ENCODE peak calls at places on chromosomes 11 and 22, in five cellular contexts. One of them, this sample, is unnamed.

GRCh38 chr22:47553436-47553835 is 791.0 kb downstream of the TBC1D22A start:
- DNase-seq in GM12878: no peak
- DNase-seq in HepG2: no peak
- DNase-seq in HCT116: no peak
- DNase-seq in K562: no peak
- DNase-seq in this sample: no peak

GRCh38 chr11:127052420-127052819 is 51.9 kb upstream of the KIRREL3 start:
- DNase-seq in K562: no peak
- DNase-seq in HepG2: no peak
- DNase-seq in HCT116: no peak
- DNase-seq in GM12878: no peak
- DNase-seq in this sample: no peak

GRCh38 chr11:2775083-2775625 is 75.4 kb upstream of the KCNQ1OT1 start:
- DNase-seq in K562: no peak
- DNase-seq in HepG2: no peak
- DNase-seq in HCT116: no peak
- DNase-seq in GM12878: peak; percentile 13
- DNase-seq in this sample: no peak

GRCh38 chr11:6742260-6742659 is 29.5 kb downstream of the OR2AG2 start:
- DNase-seq in GM12878: no peak
- DNase-seq in K562: no peak
- DNase-seq in HCT116: no peak
- DNase-seq in HepG2: no peak
- DNase-seq in this sample: no peak

GRCh38 chr11:65224939-65225283 is 36.9 kb upstream of the POLA2 start:
- DNase-seq in HCT116: peak; percentile 36
- DNase-seq in K562: peak; percentile 40
- DNase-seq in HepG2: no peak
- DNase-seq in GM12878: no peak
- DNase-seq in this sample: no peak

GRCh38 chr11:92893276-92893675 is 76.2 kb upstream of the MTNR1B start:
- DNase-seq in K562: no peak
- DNase-seq in HepG2: no peak
- DNase-seq in GM12878: no peak
- DNase-seq in HCT116: no peak
- DNase-seq in this sample: no peak

GRCh38 chr11:18307461-18308139 is 14.3 kb downstream of the HPS5 start:
- DNase-seq in HepG2: no peak
- DNase-seq in GM12878: no peak
- DNase-seq in K562: no peak
- DNase-seq in HCT116: no peak
- DNase-seq in this sample: no peak

GRCh38 chr11:120220747-120221037 is 9.9 kb downstream of the OAF start:
- DNase-seq in HepG2: no peak
- DNase-seq in K562: no peak
- DNase-seq in GM12878: no peak
- DNase-seq in HCT116: no peak
- DNase-seq in this sample: no peak

GRCh38 chr11:75241036-75241905 is 697 bp downstream of the TPBGL start:
- DNase-seq in GM12878: no peak
- DNase-seq in K562: peak; percentile 95
- DNase-seq in HepG2: peak; percentile 57
- DNase-seq in HCT116: peak; percentile 54
- DNase-seq in this sample: peak; percentile 98

GRCh38 chr11:82521427-82521826 is 212.2 kb downstream of the FAM181B start:
- DNase-seq in HCT116: no peak
- DNase-seq in GM12878: no peak
- DNase-seq in HepG2: no peak
- DNase-seq in K562: no peak
- DNase-seq in this sample: no peak

GRCh38 chr11:86197448-86197847 is 47.1 kb upstream of the EED start:
- DNase-seq in K562: no peak
- DNase-seq in GM12878: no peak
- DNase-seq in HepG2: no peak
- DNase-seq in HCT116: no peak
- DNase-seq in this sample: no peak

GRCh38 chr22:45917146-45917545 is 59.8 kb downstream of the WNT7B start:
- DNase-seq in HCT116: no peak
- DNase-seq in HepG2: no peak
- DNase-seq in GM12878: no peak
- DNase-seq in K562: no peak
- DNase-seq in this sample: no peak

GRCh38 chr11:13378316-13378715 is 84.7 kb downstream of the BTBD10 start:
- DNase-seq in GM12878: no peak
- DNase-seq in K562: no peak
- DNase-seq in HepG2: no peak
- DNase-seq in HCT116: no peak
- DNase-seq in this sample: no peak

GRCh38 chr11:74000770-74001169 is 8.1 kb downstream of the UCP3 start:
- DNase-seq in GM12878: no peak
- DNase-seq in HCT116: no peak
- DNase-seq in HepG2: no peak
- DNase-seq in K562: no peak
- DNase-seq in this sample: no peak

GRCh38 chr22:35995772-35996171 is 32.9 kb downstream of the RBFOX2 start:
- DNase-seq in HCT116: no peak
- DNase-seq in HepG2: no peak
- DNase-seq in GM12878: no peak
- DNase-seq in K562: peak; percentile 11
- DNase-seq in this sample: no peak

DNA sequence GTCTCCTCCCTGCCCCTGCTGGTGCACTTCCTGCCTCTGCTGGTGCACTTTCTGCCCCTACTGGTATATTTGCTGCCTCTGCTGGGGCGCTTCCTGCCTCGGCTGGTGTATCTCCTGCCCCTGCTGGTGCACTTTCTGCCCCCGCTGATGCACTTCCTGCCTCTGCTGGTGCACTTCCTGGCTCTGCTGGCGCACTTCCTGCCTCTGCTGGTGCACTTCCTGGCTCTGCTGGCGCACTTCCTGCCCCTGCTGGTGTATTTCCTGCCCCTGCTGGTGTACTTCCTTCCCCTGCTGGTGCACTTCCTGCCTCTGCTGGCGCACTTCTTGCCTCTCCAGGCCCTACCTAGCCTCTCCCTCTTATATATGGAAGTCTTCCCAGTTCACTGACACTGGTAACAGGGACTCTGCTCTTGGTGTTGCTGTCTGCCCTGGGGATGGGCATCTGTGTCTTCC is 10.1 kb downstream of the MTFP1 start:
- DNase-seq in HCT116: peak; percentile 79
- DNase-seq in K562: peak; percentile 25
- DNase-seq in GM12878: no peak
- DNase-seq in HepG2: no peak
- DNase-seq in this sample: no peak
- H3K4me2 ChIP-seq in HCT116: peak overlapping the region; percentile 85
- H3K4me2 ChIP-seq in K562: peak overlapping the region; percentile 18
- H3K4me2 ChIP-seq in GM12878: peak overlapping the region; percentile 59
- H3K4me2 ChIP-seq in HepG2: peak overlapping the region; percentile 57
- H3K4me2 ChIP-seq in this sample: no peak overlapping the region

GRCh38 chr11:22304337-22304961 is 33.7 kb upstream of the SLC17A6 start:
- DNase-seq in K562: peak; percentile 24
- DNase-seq in HCT116: peak; percentile 18
- DNase-seq in HepG2: peak; percentile 12
- DNase-seq in GM12878: no peak
- DNase-seq in this sample: peak; percentile 44
- TF ChIP-seq ZBTB33 in K562: no peak
- TF ChIP-seq ZBTB33 in HCT116: no peak
- TF ChIP-seq ZBTB33 in HepG2: no peak
- TF ChIP-seq ZBTB33 in GM12878: no peak
- TF ChIP-seq ZBTB33 in this sample: no peak

GRCh38 chr11:19499999-19500398 is 212.6 kb upstream of the NAV2 start:
- DNase-seq in K562: no peak
- DNase-seq in GM12878: no peak
- DNase-seq in HCT116: no peak
- DNase-seq in HepG2: no peak
- DNase-seq in this sample: no peak
- H3K4me2 ChIP-seq in K562: no peak overlapping the region
- H3K4me2 ChIP-seq in GM12878: no peak overlapping the region
- H3K4me2 ChIP-seq in HCT116: no peak overlapping the region
- H3K4me2 ChIP-seq in HepG2: no peak overlapping the region
- H3K4me2 ChIP-seq in this sample: no peak overlapping the region

GRCh38 chr11:84036664-84037194 is 750.6 kb upstream of the CCDC90B start:
- DNase-seq in K562: no peak
- DNase-seq in HepG2: no peak
- DNase-seq in HCT116: no peak
- DNase-seq in GM12878: no peak
- DNase-seq in this sample: no peak
- TF ChIP-seq ZBTB33 in K562: no peak
- TF ChIP-seq ZBTB33 in HepG2: no peak
- TF ChIP-seq ZBTB33 in HCT116: no peak
- TF ChIP-seq ZBTB33 in GM12878: no peak
- TF ChIP-seq ZBTB33 in this sample: no peak